ENCODE peak calls at places on chromosomes 5 and 9, in five cellular contexts. X is lower lobe of right lung, P is breast epithelium, T is Peyer's patch, B is right cardiac atrium. F is an unnamed sample.

GRCh38 chr9:90795084-90795483 is 6.5 kb upstream of the SYK start:
- DNase-seq in T (no peak), P (no peak), B (no peak), X (no peak), F (no peak)

GRCh38 chr9:81517954-81518353 is 171.4 kb downstream of the TLE1 start:
- DNase-seq in P (no peak), T (no peak), B (no peak), X (no peak), F (no peak)

GRCh38 chr5:143713331-143714032 is 98.5 kb upstream of the HMHB1 start:
- DNase-seq in X (no peak), P (no peak), B (no peak), T (no peak), F (no peak)

GRCh38 chr5:172605466-172605865 is 35.6 kb upstream of the NEURL1B start:
- DNase-seq in B (no peak), X (no peak), P (no peak), T (no peak), F (no peak)

GRCh38 chr9:99445377-99445891 is 223.4 kb downstream of the SEC61B start:
- DNase-seq in P (no peak), T (no peak), X (no peak), B (peak; percentile 82), F (peak; percentile 78)

GRCh38 chr5:135304352-135305221 is 94.4 kb downstream of the MACROH2A1 start:
- DNase-seq in X (no peak), T (no peak), B (peak; percentile 19), P (no peak), F (no peak)

GRCh38 chr5:73451218-73452130 is 2.9 kb upstream of the FOXD1 start:
- DNase-seq in X (peak; percentile 72), P (no peak), T (peak; percentile 86), B (peak; percentile 83), F (peak; percentile 77)

GRCh38 chr5:140273401-140273877 is 29.5 kb downstream of the PFDN1 start:
- DNase-seq in P (no peak), B (no peak), X (peak; percentile 56), T (no peak), F (no peak)

GRCh38 chr5:91183743-91184142 is 199.4 kb downstream of the ARRDC3 start:
- DNase-seq in B (peak; percentile 56), P (peak; percentile 34), X (peak; percentile 74), T (no peak), F (no peak)

GRCh38 chr5:90877049-90877448 is 318.5 kb downstream of the ADGRV1 start:
- DNase-seq in T (no peak), X (no peak), P (no peak), B (no peak), F (no peak)

GRCh38 chr9:86452194-86452828 is 98.1 kb upstream of the TUT7 start:
- DNase-seq in B (no peak), P (peak; percentile 35), T (no peak), X (no peak), F (no peak)

GRCh38 chr5:124310453-124310852 is 436.0 kb downstream of the ZNF608 start:
- DNase-seq in T (no peak), X (no peak), B (no peak), P (peak; percentile 20), F (no peak)

GRCh38 chr5:181187500-181188213 is 17.3 kb downstream of the TRIM7 start:
- DNase-seq in X (peak; percentile 82), P (peak; percentile 88), T (peak; percentile 63), B (peak; percentile 90), F (peak; percentile 89)

GRCh38 chr5:131766689-131767088 is 30.1 kb downstream of the FNIP1 start:
- DNase-seq in X (no peak), P (no peak), T (no peak), B (no peak), F (no peak)

GRCh38 chr9:125608488-125609224 is 98.4 kb downstream of the MAPKAP1 start:
- DNase-seq in T (no peak), B (peak; percentile 53), X (no peak), P (no peak), F (no peak)

GRCh38 chr5:7638456-7638855 is 212.5 kb downstream of the CFAP90 start:
- DNase-seq in B (no peak), X (no peak), P (no peak), T (no peak), F (no peak)

GRCh38 chr9:78903581-78903980 is 606.7 kb downstream of the PSAT1 start:
- DNase-seq in X (no peak), B (no peak), T (no peak), P (no peak), F (no peak)

GRCh38 chr5:40754381-40755092 is 1.2 kb downstream of the TTC33 start:
- DNase-seq in B (no peak), T (no peak), P (no peak), X (no peak), F (no peak)

GRCh38 chr9:122814545-122814944 is 13.8 kb downstream of the PDCL start:
- DNase-seq in T (no peak), B (no peak), P (no peak), X (no peak), F (no peak)

GRCh38 chr9:132094314-132094791 is 14.7 kb upstream of the MED27 start:
- DNase-seq in T (no peak), P (no peak), X (no peak), B (no peak), F (no peak)

GRCh38 chr9:114894801-114895433 is 35.5 kb downstream of the TNFSF8 start:
- DNase-seq in P (no peak), B (no peak), X (no peak), T (no peak), F (no peak)

GRCh38 chr5:57277085-57277484 is 103.2 kb downstream of the GPBP1 start:
- DNase-seq in X (no peak), P (no peak), T (no peak), B (no peak), F (no peak)

GRCh38 chr9:131169567-131169966 is 44.2 kb downstream of the NUP214 start:
- DNase-seq in X (no peak), P (no peak), T (no peak), B (no peak), F (no peak)

GRCh38 chr5:142438573-142438972 is 113.8 kb upstream of the SPRY4 start:
- DNase-seq in T (no peak), B (no peak), P (no peak), X (no peak), F (no peak)

GRCh38 chr9:101398930-101399640 is 434 bp downstream of the ZNF189 start:
- DNase-seq in T (no peak), X (no peak), B (peak; percentile 84), P (no peak), F (no peak)

GRCh38 chr5:54872810-54873209 is 112.6 kb downstream of the ESM1 start:
- DNase-seq in T (no peak), P (no peak), X (no peak), B (no peak), F (no peak)

GRCh38 chr5:8436919-8437318 is 568.0 kb downstream of the MTRR start:
- DNase-seq in P (no peak), X (no peak), B (no peak), T (no peak), F (no peak)

GRCh38 chr9:82104252-82104651 is 115.7 kb downstream of the SPATA31D1 start:
- DNase-seq in B (no peak), X (no peak), T (no peak), P (no peak), F (no peak)

GRCh38 chr5:58317808-58318207 is 142.1 kb downstream of the PLK2 start:
- DNase-seq in T (no peak), X (no peak), B (no peak), P (no peak), F (no peak)

GRCh38 chr9:21741151-21741550 is 61.3 kb upstream of the MTAP start:
- DNase-seq in X (no peak), T (no peak), B (no peak), P (no peak), F (no peak)

GRCh38 chr5:151917931-151918330 is 6.7 kb downstream of the GLRA1 start:
- DNase-seq in T (no peak), P (no peak), B (no peak), X (no peak), F (no peak)

GRCh38 chr5:110757118-110757729 is 18.4 kb downstream of the SLC25A46 start:
- DNase-seq in P (no peak), X (no peak), B (no peak), T (no peak), F (no peak)

GRCh38 chr9:93116049-93116961 is 17.7 kb downstream of the NINJ1 start:
- DNase-seq in X (peak; percentile 91), T (peak; percentile 56), B (peak; percentile 87), P (peak; percentile 70), F (peak; percentile 88)

GRCh38 chr9:36731576-36731975 is 158.9 kb downstream of the MELK start:
- DNase-seq in P (no peak), T (no peak), X (no peak), B (no peak), F (no peak)

GRCh38 chr9:28031521-28032177 is 458.4 kb upstream of the C9orf72 start:
- DNase-seq in B (no peak), P (no peak), X (no peak), T (no peak), F (no peak)

GRCh38 chr9:36317766-36318165 is 59.5 kb upstream of the GNE start:
- DNase-seq in X (peak; percentile 56), P (peak; percentile 83), T (peak; percentile 88), B (no peak), F (peak; percentile 29)

GRCh38 chr9:36928670-36929349 is 105.3 kb downstream of the PAX5 start:
- DNase-seq in X (no peak), P (no peak), T (no peak), B (no peak), F (no peak)

GRCh38 chr5:74798977-74799911 is 32.2 kb downstream of the NSA2 start:
- DNase-seq in B (no peak), X (no peak), P (no peak), T (no peak), F (no peak)
- H3K9me3 ChIP-seq in B (no peaks in the 10 kb centered on the region), X (no peaks in the 10 kb centered on the region), P (no peaks in the 10 kb centered on the region), T (no peaks in the 10 kb centered on the region), F (no peaks in the 10 kb centered on the region)

DNA sequence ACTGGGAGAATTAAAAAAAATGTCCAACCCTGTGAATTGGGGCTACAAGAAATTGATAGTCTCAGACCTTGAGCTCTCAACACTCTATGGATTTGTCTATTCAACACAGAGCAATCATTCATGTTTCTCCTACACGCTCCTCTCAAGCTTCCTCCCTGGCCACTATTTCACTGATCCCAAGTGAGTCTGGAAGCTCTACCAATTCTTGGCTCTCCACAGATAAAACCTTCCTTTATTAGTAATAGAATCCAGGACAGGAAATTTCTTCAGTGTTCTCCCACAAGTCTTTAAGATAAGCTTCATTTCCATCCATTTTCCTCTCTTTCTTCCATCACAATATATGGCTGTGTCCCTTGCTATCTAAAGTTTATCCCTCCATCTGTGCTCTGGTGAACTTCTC is 215.1 kb upstream of the PAPPA start:
- DNase-seq in T (no peak), B (no peak), P (no peak), X (no peak), F (no peak)
- H3K27ac ChIP-seq in T (no peak overlapping the region), B (no peak overlapping the region), P (no peak overlapping the region), X (no peak overlapping the region), F (no peak overlapping the region)

GRCh38 chr5:51387854-51388320 is 4.6 kb downstream of the ISL1 start:
- DNase-seq in B (no peak), T (no peak), X (no peak), P (no peak), F (no peak)
- H3K4me3 ChIP-seq in B (no peak overlapping the region), T (no peak overlapping the region), X (no peak overlapping the region), P (peak overlapping the region; percentile 51), F (no peak overlapping the region)

GRCh38 chr5:157362502-157362901 is 96.6 kb downstream of the CYFIP2 start:
- DNase-seq in P (no peak), T (no peak), B (no peak), X (no peak), F (no peak)
- H3K9me3 ChIP-seq in P (no peaks in the 10 kb centered on the region), T (no peaks in the 10 kb centered on the region), B (no peaks in the 10 kb centered on the region), X (no peaks in the 10 kb centered on the region), F (no peaks in the 10 kb centered on the region)

F was measured in psoas muscle.